ENCODE peak calls at places on chromosomes 7 and 10, in nine cellular contexts. J is tibial artery; K is uterus; V is right cardiac atrium; W is foreskin keratinocyte; Z is OCI-LY7; C is Karpas-422; F is CD8-positive, alpha-beta memory T cell; N is IMR-90. B is an unnamed sample.

GRCh38 chr7:43077732-43078391 is 34.6 kb upstream of the HECW1 start:
- DNase-seq in J (no peak), K (no peak), V (peak; percentile 32), W (no peak), Z (no peak), C (peak; percentile 52), F (no peak), N (peak; percentile 18), B (peak; percentile 78)

GRCh38 chr10:6737758-6738463 is 157.8 kb upstream of the PRKCQ start:
- DNase-seq in J (no peak), K (no peak), V (no peak), W (peak; percentile 58), Z (no peak), C (no peak), F (no peak), N (peak; percentile 77), B (peak; percentile 16)

GRCh38 chr10:100826983-100827818 is 81.8 kb downstream of the PAX2 start:
- DNase-seq in J (no peak), K (no peak), V (peak; percentile 60), W (no peak), Z (no peak), C (peak; percentile 72), F (no peak), N (no peak), B (peak; percentile 55)

GRCh38 chr7:159030490-159031134 is 114.1 kb downstream of the VIPR2 start:
- DNase-seq in J (peak; percentile 84), K (peak; percentile 52), V (peak; percentile 86), W (no peak), Z (no peak), C (no peak), F (no peak), N (no peak), B (peak; percentile 79)

GRCh38 chr10:12697741-12698140 is 303.8 kb downstream of the CCDC3 start:
- DNase-seq in J (no peak), K (no peak), V (peak; percentile 68), W (no peak), Z (no peak), C (no peak), F (no peak), N (no peak), B (peak; percentile 45)

GRCh38 chr10:101158101-101159058 is 27.3 kb downstream of the TLX1 start:
- DNase-seq in J (no peak), K (no peak), V (no peak), W (no peak), Z (no peak), C (peak; percentile 69), F (no peak), N (no peak), B (no peak)

GRCh38 chr10:133336131-133337078 is at the start of gene CALY:
- DNase-seq in J (no peak), K (no peak), V (peak; percentile 68), W (no peak), Z (no peak), C (no peak), F (peak; percentile 91), N (no peak), B (peak; percentile 79)

GRCh38 chr7:71216211-71216610 is 84.3 kb downstream of the GALNT17 start:
- DNase-seq in J (no peak), K (no peak), V (no peak), W (no peak), Z (no peak), C (no peak), F (no peak), N (no peak), B (no peak)

GRCh38 chr10:92125169-92125543 is 165.7 kb downstream of the CPEB3 start:
- DNase-seq in J (no peak), K (no peak), V (peak; percentile 42), W (no peak), Z (no peak), C (no peak), F (no peak), N (no peak), B (no peak)

GRCh38 chr10:131739201-131739600 is 161.6 kb upstream of the PPP2R2D start:
- DNase-seq in J (no peak), K (no peak), V (no peak), W (no peak), Z (no peak), C (no peak), F (no peak), N (no peak), B (no peak)

GRCh38 chr7:158390460-158390859 is 197.2 kb downstream of the PTPRN2 start:
- DNase-seq in J (no peak), K (no peak), V (no peak), W (no peak), Z (no peak), C (no peak), F (no peak), N (no peak), B (no peak)

GRCh38 chr10:132677096-132677904 is 108.6 kb downstream of the NKX6-2 start:
- DNase-seq in J (peak; percentile 53), K (peak; percentile 10), V (peak; percentile 29), W (no peak), Z (no peak), C (no peak), F (no peak), N (no peak), B (peak; percentile 12)

GRCh38 chr10:77602231-77602912 is 35.2 kb downstream of the KCNMA1 start:
- DNase-seq in J (no peak), K (no peak), V (no peak), W (no peak), Z (no peak), C (peak; percentile 61), F (no peak), N (peak; percentile 89), B (no peak)

GRCh38 chr7:92622680-92623079 is 32.5 kb upstream of the FAM133B start:
- DNase-seq in J (no peak), K (no peak), V (no peak), W (no peak), Z (peak; percentile 9), C (peak; percentile 54), F (no peak), N (no peak), B (no peak)

DNA sequence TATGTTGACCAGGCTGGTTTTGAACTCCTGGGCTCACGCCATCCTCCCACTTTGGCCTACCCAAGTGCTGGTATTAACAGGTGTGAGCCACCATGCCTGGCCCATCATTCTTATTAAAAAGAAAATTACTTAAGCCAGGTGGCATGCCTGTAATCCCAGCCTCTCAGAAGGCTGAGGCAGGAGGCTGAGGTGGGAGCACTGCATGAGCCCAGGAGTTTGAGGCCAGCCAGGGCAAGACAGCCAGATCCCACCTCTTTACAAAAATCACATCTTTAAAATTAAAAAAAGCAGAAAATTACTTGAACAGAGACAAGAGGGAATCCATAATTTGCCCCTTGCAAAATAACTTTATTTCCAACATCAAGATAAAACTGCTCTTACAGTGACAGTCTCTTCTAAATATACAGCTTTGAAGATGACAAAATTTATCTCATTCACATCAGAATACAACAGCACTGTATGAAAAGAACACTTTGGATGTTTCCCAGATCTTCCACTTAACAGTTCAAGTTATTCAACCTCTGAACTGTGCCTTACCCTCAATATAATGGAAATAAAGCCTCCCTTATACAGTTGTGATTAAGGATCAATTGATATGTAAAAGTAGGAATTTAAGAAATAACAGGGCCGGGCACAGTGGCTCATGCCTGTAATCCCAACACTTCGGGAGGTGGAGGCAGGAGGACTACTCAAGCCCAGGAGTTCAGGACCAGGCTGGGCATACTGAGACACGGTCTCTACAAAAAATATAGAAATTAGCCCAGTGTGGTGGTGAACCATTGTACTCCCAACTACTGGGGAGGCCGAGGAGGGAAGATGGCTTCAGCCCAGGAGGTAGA is 10.3 kb downstream of the WAPL start:
- DNase-seq in J (no peak), K (no peak), V (no peak), W (no peak), Z (no peak), C (no peak), F (no peak), N (no peak), B (no peak)
- H3K4me1 ChIP-seq in J (peaks cover 35% of the 10 kb centered on the region), K (no peaks in the 10 kb centered on the region), V (peaks cover 2% of the 10 kb centered on the region), W (no peaks in the 10 kb centered on the region), Z (peaks cover 78% of the 10 kb centered on the region), C (peaks cover 63% of the 10 kb centered on the region), F (peaks cover 52% of the 10 kb centered on the region), N (peaks cover 3% of the 10 kb centered on the region), B (peaks cover 4% of the 10 kb centered on the region)

GRCh38 chr10:35394934-35395333 is 58.6 kb downstream of the CCNY start:
- DNase-seq in J (no peak), K (no peak), V (no peak), W (no peak), Z (no peak), C (no peak), F (no peak), N (no peak), B (no peak)
- H3K4me1 ChIP-seq in J (peaks cover 48% of the 10 kb centered on the region), K (no peaks in the 10 kb centered on the region), V (peaks cover 41% of the 10 kb centered on the region), W (no peaks in the 10 kb centered on the region), Z (no peaks in the 10 kb centered on the region), C (no peaks in the 10 kb centered on the region), F (peaks cover 38% of the 10 kb centered on the region), N (peaks cover 21% of the 10 kb centered on the region), B (peaks cover 12% of the 10 kb centered on the region)

DNA sequence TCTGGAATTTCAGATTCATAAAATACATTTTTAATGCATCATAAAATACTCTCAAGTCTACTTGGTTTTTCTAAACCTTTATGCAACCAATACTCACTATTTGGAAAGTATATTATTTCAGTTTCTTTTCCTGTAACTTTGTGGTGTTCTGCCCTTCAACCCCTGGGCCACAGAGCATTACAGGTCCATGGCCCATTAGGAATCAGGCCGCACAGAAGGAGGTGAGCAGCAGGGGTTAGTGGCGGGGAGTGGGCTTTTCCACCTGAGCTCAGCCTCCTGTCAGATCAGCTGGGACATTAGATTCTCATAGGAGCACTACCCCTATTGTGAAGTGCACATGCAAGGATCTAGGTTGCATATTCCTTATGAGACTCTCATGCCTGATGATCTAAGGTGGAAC is 9.7 kb downstream of the SNX13 start:
- DNase-seq in J (no peak), K (no peak), V (no peak), W (no peak), Z (no peak), C (no peak), F (no peak), N (no peak), B (no peak)
- H3K4me1 ChIP-seq in J (no peaks in the 10 kb centered on the region), K (peaks cover 4% of the 10 kb centered on the region), V (peaks cover 6% of the 10 kb centered on the region), W (peaks cover 11% of the 10 kb centered on the region), Z (peaks cover 19% of the 10 kb centered on the region), C (peaks cover 75% of the 10 kb centered on the region), F (peaks cover 38% of the 10 kb centered on the region), N (peaks cover 1% of the 10 kb centered on the region), B (no peaks in the 10 kb centered on the region)

GRCh38 chr10:29113251-29113945 is 175.5 kb upstream of the LYZL1 start:
- DNase-seq in J (no peak), K (no peak), V (no peak), W (no peak), Z (no peak), C (no peak), F (no peak), N (no peak), B (no peak)

GRCh38 chr10:29107866-29108498 is 180.9 kb upstream of the LYZL1 start:
- DNase-seq in J (no peak), K (no peak), V (no peak), W (no peak), Z (no peak), C (no peak), F (no peak), N (no peak), B (no peak)

GRCh38 chr10:29109700-29110099 is 179.2 kb upstream of the LYZL1 start:
- DNase-seq in J (no peak), K (no peak), V (no peak), W (no peak), Z (no peak), C (no peak), F (no peak), N (no peak), B (no peak)

GRCh38 chr10:29106287-29106686 is 182.6 kb upstream of the LYZL1 start:
- DNase-seq in J (no peak), K (no peak), V (no peak), W (no peak), Z (no peak), C (no peak), F (no peak), N (no peak), B (no peak)

GRCh38 chr10:29110172-29110571 is 178.7 kb upstream of the LYZL1 start:
- DNase-seq in J (no peak), K (no peak), V (no peak), W (no peak), Z (no peak), C (no peak), F (no peak), N (no peak), B (no peak)
- H3K4me1 ChIP-seq in J (no peaks in the 10 kb centered on the region), K (no peaks in the 10 kb centered on the region), V (no peaks in the 10 kb centered on the region), W (peaks cover 9% of the 10 kb centered on the region), Z (no peaks in the 10 kb centered on the region), C (no peaks in the 10 kb centered on the region), F (no peaks in the 10 kb centered on the region), N (peaks cover 6% of the 10 kb centered on the region), B (no peaks in the 10 kb centered on the region)

B was measured in testis.